ENCODE peak calls at places on chromosomes 1 and 21, in five cellular contexts. X is esophagus squamous epithelium, J is cardiac muscle cell, A is GM23248, Q is astrocyte. M is an unnamed sample.

GRCh38 chr21:42988234-42988965 is 14.0 kb downstream of the PKNOX1 start:
- DNase-seq in J (peak; percentile 32), A (peak; percentile 73), Q (peak; percentile 42), X (no peak), M (no peak)

GRCh38 chr21:29953690-29954089 is 13.9 kb upstream of the GRIK1 start:
- DNase-seq in X (no peak), Q (no peak), A (no peak), J (no peak), M (no peak)

GRCh38 chr21:46183910-46184624 is at the start of gene SPATC1L:
- DNase-seq in A (peak; percentile 80), J (peak; percentile 88), Q (peak; percentile 77), X (no peak), M (peak; percentile 81)

GRCh38 chr1:56032276-56032675 is 547.1 kb downstream of the PLPP3 start:
- DNase-seq in J (peak; percentile 30), Q (no peak), A (no peak), X (no peak), M (no peak)

GRCh38 chr1:157403608-157404007 is 148.7 kb downstream of the FCRL5 start:
- DNase-seq in X (no peak), J (no peak), Q (no peak), A (no peak), M (no peak)

GRCh38 chr21:43712268-43712942 is 6.5 kb upstream of the PDXK start:
- DNase-seq in X (no peak), Q (peak; percentile 74), A (peak; percentile 78), J (no peak), M (no peak)

GRCh38 chr21:34367320-34367935 is 3.6 kb downstream of the KCNE2 start:
- DNase-seq in A (peak; percentile 93), Q (peak; percentile 46), J (peak; percentile 79), X (no peak), M (no peak)

GRCh38 chr1:183353597-183353996 is 64.6 kb downstream of the NMNAT2 start:
- DNase-seq in A (no peak), X (no peak), J (no peak), Q (no peak), M (no peak)

GRCh38 chr1:41462680-41463004 is 21.8 kb downstream of the EDN2 start:
- DNase-seq in J (no peak), X (no peak), Q (no peak), A (no peak), M (no peak)

GRCh38 chr1:159200759-159201158 is 3.9 kb upstream of the ACKR1 start:
- DNase-seq in Q (no peak), J (no peak), X (no peak), A (no peak), M (no peak)

GRCh38 chr1:22210176-22210575 is 67.3 kb upstream of the WNT4 start:
- DNase-seq in A (no peak), X (no peak), J (no peak), Q (no peak), M (no peak)

GRCh38 chr1:200929530-200930278 is 35.0 kb downstream of the INAVA start:
- DNase-seq in A (no peak), Q (no peak), X (no peak), J (no peak), M (no peak)

GRCh38 chr1:55280731-55281130 is 65.6 kb upstream of the USP24 start:
- DNase-seq in X (no peak), Q (peak; percentile 13), J (no peak), A (no peak), M (no peak)

GRCh38 chr1:75855010-75855409 is 58.3 kb downstream of the MSH4 start:
- DNase-seq in A (peak; percentile 38), J (peak; percentile 37), Q (peak; percentile 73), X (no peak), M (no peak)

GRCh38 chr1:186848509-186849130 is 19.9 kb downstream of the PLA2G4A start:
- DNase-seq in J (peak; percentile 50), A (no peak), Q (peak; percentile 4), X (no peak), M (no peak)

GRCh38 chr1:81695741-81696140 is 105.0 kb upstream of the ADGRL2 start:
- DNase-seq in X (no peak), A (peak; percentile 74), J (peak; percentile 95), Q (peak; percentile 92), M (no peak)

GRCh38 chr1:230548357-230548756 is 93.9 kb upstream of the COG2 start:
- DNase-seq in A (no peak), X (no peak), Q (no peak), J (no peak), M (no peak)

GRCh38 chr21:26849428-26850115 is 4.4 kb upstream of the ADAMTS1 start:
- DNase-seq in A (peak; percentile 82), X (no peak), J (peak; percentile 82), Q (peak; percentile 32), M (no peak)

GRCh38 chr1:156813750-156814570 is 2.7 kb downstream of the SH2D2A start:
- DNase-seq in Q (peak; percentile 40), A (peak; percentile 82), X (no peak), J (peak; percentile 65), M (peak; percentile 85)

GRCh38 chr21:34865922-34866271 is 183.2 kb downstream of the RUNX1 start:
- DNase-seq in J (no peak), A (no peak), X (no peak), Q (no peak), M (no peak)

GRCh38 chr1:43067856-43068751 is 104.0 kb downstream of the EBNA1BP2 start:
- DNase-seq in Q (no peak), X (no peak), A (peak; percentile 20), J (no peak), M (peak; percentile 71)

GRCh38 chr21:16426936-16427335 is 697.2 kb downstream of the USP25 start:
- DNase-seq in Q (peak; percentile 53), A (no peak), J (no peak), X (no peak), M (no peak)

GRCh38 chr1:43708006-43708412 is 673 bp downstream of the ST3GAL3 start:
- DNase-seq in A (peak; percentile 83), Q (peak; percentile 42), X (no peak), J (no peak), M (no peak)

GRCh38 chr1:186722711-186723309 is 42.6 kb upstream of the PTGS2 start:
- DNase-seq in J (peak; percentile 64), X (no peak), Q (no peak), A (peak; percentile 65), M (no peak)

GRCh38 chr1:8815582-8816285 is 1.7 kb downstream of the RERE start:
- DNase-seq in A (peak; percentile 44), X (no peak), Q (peak; percentile 46), J (peak; percentile 46), M (no peak)

GRCh38 chr1:53593758-53594380 is 134.7 kb downstream of the DMRTB1 start:
- DNase-seq in A (no peak), J (peak; percentile 21), Q (no peak), X (no peak), M (no peak)

DNA sequence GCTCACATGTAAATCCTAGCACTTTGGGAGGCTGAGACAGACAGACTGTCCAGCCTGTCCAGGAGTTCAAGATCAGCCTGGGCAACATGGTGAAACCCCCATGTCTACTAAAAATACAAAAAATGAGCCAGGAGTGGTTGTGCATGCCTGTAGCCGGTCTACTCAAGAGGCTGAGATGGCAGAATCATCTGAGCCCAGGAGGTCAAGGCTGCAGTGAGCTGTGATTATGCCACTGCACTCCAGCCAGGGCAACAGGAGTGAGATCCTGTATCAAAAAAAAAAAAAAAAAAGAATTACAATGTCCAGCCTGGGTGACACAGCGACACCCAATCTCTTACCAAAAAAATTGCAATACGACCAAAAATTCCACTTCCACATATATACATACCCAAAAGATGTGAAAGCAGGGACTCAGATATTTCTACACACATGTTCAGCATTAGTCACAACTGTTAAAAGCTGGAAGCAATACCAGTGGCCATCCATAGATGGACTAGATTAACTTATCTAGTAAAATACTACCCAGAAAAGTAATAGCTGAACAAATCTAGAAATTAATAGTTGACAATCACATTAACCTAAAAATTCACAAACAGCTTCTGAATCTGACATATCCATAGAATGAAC is 49.2 kb downstream of the ASH1L start:
- DNase-seq in X (no peak), A (peak; percentile 85), Q (peak; percentile 41), J (peak; percentile 38), M (no peak)
- H3K4me3 ChIP-seq in X (no peak overlapping the region), A (no peak overlapping the region), Q (no peak overlapping the region), J (no peak overlapping the region), M (no peak overlapping the region)

DNA sequence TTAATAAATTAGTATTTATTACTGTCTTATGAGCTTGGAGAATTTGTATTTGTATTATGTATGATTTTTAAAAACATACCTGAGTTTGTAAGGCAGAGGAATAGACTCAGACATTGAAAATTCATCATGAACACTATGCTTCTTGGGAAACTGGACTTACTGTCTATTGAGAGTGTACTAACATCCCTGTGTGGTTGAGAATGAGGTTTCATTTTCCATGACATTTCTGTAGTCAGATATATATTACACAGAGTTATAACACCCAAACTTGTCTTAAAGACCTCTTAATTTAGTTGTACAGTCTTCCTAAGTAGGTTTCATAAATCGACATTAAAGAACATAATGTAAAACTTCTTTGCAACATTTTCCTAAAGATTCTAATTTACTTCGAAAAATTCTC is 30.0 kb downstream of the PPP2R5A start:
- DNase-seq in X (no peak), A (no peak), Q (no peak), J (no peak), M (no peak)
- H3K27me3 ChIP-seq in X (no peaks in the 10 kb centered on the region), A (no peaks in the 10 kb centered on the region), Q (no peaks in the 10 kb centered on the region), J (no peaks in the 10 kb centered on the region), M (no peaks in the 10 kb centered on the region)

DNA sequence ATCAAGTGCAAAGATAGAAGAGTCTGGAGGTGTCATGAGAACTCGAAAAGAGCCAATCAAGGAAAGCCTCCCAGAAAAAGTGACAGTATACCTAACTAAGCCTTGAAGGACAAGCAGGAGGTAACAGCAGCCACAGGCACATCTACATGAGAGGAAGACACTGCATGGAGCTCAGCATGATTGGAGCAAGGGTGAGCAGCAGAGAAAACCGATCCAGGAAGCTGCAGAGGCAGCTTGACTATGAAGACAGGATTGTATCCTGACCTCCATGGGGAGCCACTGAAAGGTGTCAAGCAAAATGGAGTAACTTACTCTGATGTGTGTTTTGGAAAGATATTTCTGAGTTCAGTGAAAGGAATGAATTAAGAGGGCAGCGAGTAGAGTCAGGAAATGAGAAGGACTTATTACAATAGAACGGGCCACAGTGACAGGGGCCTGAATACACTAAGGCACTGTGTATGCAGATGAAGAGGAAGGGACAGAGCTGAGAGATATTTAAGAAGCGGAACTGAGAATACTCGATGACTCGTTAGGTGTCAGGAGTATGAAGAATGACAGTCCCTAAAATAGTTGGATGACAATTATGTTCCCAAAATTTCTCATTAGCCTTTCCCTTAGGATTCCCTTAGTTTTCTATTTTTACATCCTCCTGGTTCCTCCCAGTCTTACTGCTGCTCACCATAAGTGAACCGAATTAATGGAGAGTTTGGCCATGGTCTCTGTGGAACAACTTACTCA is 139.3 kb upstream of the NFIA start:
- DNase-seq in Q (no peak), X (no peak), J (no peak), A (no peak), M (no peak)
- H3K27ac ChIP-seq in Q (no peak overlapping the region), X (no peak overlapping the region), J (no peak overlapping the region), A (no peak overlapping the region), M (peak overlapping the region; percentile 68)

DNA sequence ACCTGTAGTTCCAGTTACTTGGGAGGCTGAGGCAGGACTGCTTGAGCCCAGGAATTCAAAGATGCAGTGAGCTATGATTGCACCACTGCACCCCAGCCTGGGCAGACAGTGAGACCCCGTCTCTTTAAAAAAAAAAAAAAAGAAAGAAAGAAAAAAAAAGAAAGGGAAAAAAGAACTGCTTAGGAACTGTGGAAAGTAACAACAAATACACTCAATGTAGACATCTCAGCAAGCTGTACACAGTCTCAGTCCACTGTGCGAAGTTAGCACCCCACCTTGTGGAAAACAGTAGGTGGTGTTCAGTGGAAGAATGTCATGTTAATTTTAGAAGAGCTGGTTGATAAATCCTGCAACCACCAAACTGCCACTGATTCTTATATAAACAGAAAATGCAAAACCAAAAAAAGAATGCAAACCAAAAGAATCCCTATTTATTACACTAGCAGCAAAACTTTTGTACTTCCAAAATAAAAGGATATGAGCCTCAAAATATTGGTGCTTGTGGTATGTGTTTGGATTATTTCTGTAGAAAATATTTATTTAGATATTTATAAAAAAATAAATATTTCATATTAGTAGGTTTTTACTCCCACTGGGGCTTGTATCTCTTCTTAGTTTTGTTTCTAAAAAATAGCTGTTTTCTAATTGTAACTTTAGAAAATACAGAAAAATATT is 31.1 kb downstream of the ALG14 start:
- DNase-seq in A (peak; percentile 89), Q (peak; percentile 78), J (peak; percentile 92), X (no peak), M (peak; percentile 30)
- H3K4me3 ChIP-seq in A (no peak overlapping the region), Q (no peak overlapping the region), J (no peak overlapping the region), X (no peak overlapping the region), M (no peak overlapping the region)